ENCODE peak calls at places on chromosomes 5 and 9, in four cellular contexts. W, L, K and Y are unnamed samples.

GRCh38 chr5:155883966-155884555 is 442.9 kb upstream of the SGCD start:
- DNase-seq in L (peak), W (no peak), K (no peak), Y (no peak)

GRCh38 chr9:88988796-88989641 is 2.2 kb upstream of the S1PR3 start:
- DNase-seq in L (no peak), W (peak), K (no peak), Y (no peak)

GRCh38 chr5:123496892-123497291 is 15.1 kb upstream of the CSNK1G3 start:
- DNase-seq in W (no peak), L (no peak), K (no peak), Y (no peak)

GRCh38 chr5:543351-543750 is 19.1 kb upstream of the SLC9A3 start:
- DNase-seq in K (no peak), W (no peak), L (no peak), Y (no peak)

GRCh38 chr9:124769451-124770358 is 1.4 kb downstream of the NR6A1 start:
- DNase-seq in L (no peak), W (peak), K (peak), Y (peak)

GRCh38 chr9:121393318-121393717 is 23.3 kb upstream of the STOM start:
- DNase-seq in K (no peak), L (peak), W (peak), Y (no peak)

GRCh38 chr5:169561883-169562282 is 21.7 kb upstream of the SPDL1 start:
- DNase-seq in K (no peak), W (no peak), L (no peak), Y (no peak)

GRCh38 chr5:147750065-147750464 is 32.5 kb downstream of the JAKMIP2 start:
- DNase-seq in K (peak), W (peak), L (peak), Y (no peak)

GRCh38 chr9:115198018-115198417 is 80.1 kb upstream of the TNC start:
- DNase-seq in W (peak), K (no peak), L (peak), Y (no peak)

GRCh38 chr9:12859704-12860251 is 85.0 kb downstream of the LURAP1L start:
- DNase-seq in L (no peak), K (no peak), W (no peak), Y (no peak)

GRCh38 chr5:83222906-83223305 is 145.6 kb downstream of the XRCC4 start:
- DNase-seq in L (no peak), K (no peak), W (no peak), Y (no peak)

GRCh38 chr5:136629125-136629790 is 263.9 kb upstream of the TRPC7 start:
- DNase-seq in L (peak), K (no peak), W (no peak), Y (no peak)

GRCh38 chr5:151125421-151125820 is 32.2 kb downstream of the ANXA6 start:
- DNase-seq in W (no peak), K (no peak), L (no peak), Y (no peak)

GRCh38 chr5:78527054-78527884 is 121.3 kb downstream of the LHFPL2 start:
- DNase-seq in L (peak), K (peak), W (peak), Y (peak)

GRCh38 chr5:96141749-96142148 is 180.1 kb upstream of the ELL2 start:
- DNase-seq in W (peak), L (no peak), K (no peak), Y (no peak)

GRCh38 chr9:6232546-6232945 is 16.9 kb downstream of the IL33 start:
- DNase-seq in K (no peak), L (no peak), W (no peak), Y (no peak)

GRCh38 chr5:89315194-89315593 is 432.2 kb upstream of the MEF2C start:
- DNase-seq in K (no peak), L (no peak), W (no peak), Y (no peak)

GRCh38 chr9:29198861-29199260 is 1625.6 kb upstream of the C9orf72 start:
- DNase-seq in L (no peak), W (no peak), K (no peak), Y (no peak)

GRCh38 chr9:76394896-76395244 is 644 bp upstream of the RFK start:
- DNase-seq in K (peak), L (peak), W (peak), Y (peak)
- H4K8ac ChIP-seq in K (no peak), L (no peak), W (peak), Y (peak)

GRCh38 chr9:136630662-136630992 is 32.1 kb upstream of the EGFL7 start:
- DNase-seq in W (no peak), L (no peak), K (no peak), Y (no peak)
- H3K23ac ChIP-seq in W (no peak), L (no peak), K (no peak), Y (peak)

DNA sequence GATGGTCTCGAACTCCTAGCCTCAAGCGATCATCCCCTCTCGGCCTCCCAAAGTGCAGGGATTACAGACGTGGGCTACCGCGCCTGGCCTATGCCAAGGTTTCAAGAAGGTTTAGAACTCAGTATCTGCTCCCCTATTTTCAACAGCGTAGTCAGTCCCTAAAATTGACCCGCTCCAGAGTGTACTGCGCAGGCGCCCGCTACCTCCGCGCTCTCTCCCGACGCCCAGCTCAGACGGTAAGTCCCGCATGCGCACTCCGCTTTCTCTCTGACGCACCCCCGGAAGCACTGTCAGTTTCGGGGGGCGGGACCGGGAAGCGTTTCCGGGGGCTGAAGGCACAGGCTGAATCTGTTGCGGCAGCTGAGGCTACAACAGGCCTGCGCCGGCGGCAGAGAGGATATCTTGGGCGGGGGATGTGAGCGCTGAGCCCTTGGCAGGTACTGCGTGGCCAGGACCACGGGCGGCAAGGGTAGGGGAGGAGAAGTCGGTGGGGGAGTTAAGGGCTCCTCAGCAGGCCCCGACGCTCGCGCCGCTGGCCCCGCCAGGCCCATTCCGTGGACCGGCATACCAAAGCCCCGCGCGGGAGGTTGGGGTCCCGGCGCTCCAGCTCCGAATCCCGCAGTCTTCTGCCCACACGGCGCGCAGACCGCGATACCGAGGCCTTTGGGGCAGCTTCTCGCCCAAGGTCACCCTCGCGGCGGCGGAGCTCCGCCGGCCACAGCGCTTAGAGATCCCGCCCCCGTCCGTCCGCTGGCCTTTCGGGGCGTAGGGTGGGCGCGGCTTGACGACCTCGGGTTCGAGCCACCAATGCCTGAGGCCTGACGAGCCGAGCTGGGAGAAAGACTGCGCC is at the start of gene ZBTB43:
- DNase-seq in K (peak), L (peak), W (peak), Y (peak)
- H4K8ac ChIP-seq in K (no peak), L (no peak), W (peak), Y (peak)

GRCh38 chr5:141420855-141421488 is at the start of gene PCDHGA11:
- DNase-seq in K (peak), L (peak), W (peak), Y (peak)
- H3K23ac ChIP-seq in K (no peak), L (no peak), W (no peak), Y (no peak)

DNA sequence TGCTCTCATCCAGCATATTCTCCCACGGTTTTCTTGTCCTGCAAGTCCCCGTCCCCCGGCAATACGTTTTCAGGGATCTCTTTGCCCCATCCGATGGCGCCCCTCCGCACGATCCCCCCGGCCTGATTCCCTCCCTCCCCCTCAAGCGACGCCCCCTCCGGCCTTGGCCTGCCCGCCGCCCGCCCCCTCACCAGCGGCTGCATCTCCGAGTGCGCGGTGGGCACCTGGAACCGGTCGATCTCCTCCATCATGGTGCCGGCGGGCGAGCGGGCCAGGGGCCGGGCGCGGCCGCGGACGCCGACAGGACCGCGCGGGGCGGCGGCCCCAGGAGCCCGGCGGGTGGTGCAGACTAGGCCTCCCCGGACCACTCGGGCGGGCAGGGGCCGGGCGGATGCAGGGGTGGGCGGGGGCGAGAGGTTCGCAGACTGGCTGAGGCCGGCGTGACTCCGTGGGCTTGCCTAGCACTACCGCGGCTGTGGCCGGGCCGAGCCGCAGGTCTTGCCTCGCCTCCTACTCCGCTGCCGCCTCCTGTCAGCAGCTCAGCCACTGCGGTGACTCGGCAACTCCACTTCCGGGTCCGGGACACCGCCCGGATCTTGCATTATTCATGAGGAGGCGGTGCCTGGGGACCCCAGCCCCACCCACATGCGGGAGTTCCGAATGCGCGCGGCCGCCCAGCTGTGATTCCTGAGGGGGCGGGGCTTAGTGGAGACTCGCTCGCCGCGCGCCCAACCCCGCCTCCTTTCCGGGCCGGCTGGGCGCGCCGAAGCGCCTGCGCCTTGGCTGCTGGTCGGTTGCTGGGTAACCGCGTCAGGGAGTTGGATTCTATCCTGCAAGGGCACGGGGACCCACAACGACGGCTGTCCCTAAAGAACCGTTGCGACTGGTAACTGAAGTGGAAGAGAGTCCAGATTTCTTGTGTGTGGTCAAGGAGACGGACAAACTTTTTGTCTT is at the start of the genes DNAI1 and FAM219A:
- DNase-seq in K (peak), W (peak), L (peak), Y (peak)
- H4K8ac ChIP-seq in K (no peak), W (peak), L (no peak), Y (peak)

DNA sequence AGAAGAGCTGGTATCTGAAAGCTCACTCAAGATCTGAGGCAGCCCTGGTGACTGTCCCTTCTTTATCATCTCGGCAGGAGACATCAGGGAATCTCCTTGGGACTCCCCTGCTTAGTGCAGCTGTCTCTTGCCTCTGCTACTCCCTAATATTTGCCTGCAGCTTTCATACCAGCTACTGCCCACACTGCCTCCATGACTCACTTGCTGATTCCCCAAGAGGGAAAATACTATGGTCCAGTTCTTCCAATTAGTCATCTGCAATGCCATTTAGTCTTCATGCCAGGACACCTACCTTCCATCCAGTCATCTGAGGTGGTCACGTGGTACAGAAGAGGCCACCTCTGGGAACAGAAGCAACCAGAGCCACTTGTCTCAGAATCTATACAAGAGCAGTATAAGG is 270.8 kb downstream of the NTRK2 start:
- DNase-seq in L (no peak), K (no peak), W (no peak), Y (peak)
- H3K23ac ChIP-seq in L (no peak), K (no peak), W (no peak), Y (no peak)

DNA sequence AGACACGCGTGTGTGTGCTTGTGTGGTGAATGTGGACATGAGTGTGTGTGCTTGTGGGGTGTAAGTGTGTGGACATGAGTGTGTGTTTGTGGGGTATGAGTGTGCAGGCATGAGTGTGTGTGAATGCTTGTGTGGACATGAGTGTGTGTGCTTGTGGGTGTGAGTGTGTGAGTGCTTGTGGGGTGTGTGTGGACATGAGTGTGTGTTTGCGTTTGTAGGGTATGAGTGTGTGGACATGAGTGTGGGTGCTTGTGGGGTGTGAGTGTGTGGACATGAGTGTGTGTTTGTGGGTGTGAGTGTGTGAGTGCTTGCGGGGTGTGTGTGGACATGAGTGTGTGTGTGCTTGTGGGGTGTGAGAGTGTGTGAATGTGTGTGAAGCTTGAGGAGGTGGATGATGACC is 29.8 kb upstream of the TIFAB start:
- DNase-seq in W (no peak), L (no peak), K (no peak), Y (no peak)
- H4K8ac ChIP-seq in W (no peak), L (no peak), K (no peak), Y (no peak)